ENCODE peak calls at places on chromosomes 2 and 18, in ten cellular contexts. H is stomach, G is transverse colon, V is SK-N-SH, T is H1, N is GM12878, A is K562, U is suprapubic skin, F is A549, I is ovary. D is an unnamed sample.

GRCh38 chr2:102735431-102736130 is 26.2 kb upstream of the TMEM182 start:
- DNase-seq in H (peak; percentile 52), G (peak; percentile 49), V (no peak), T (no peak), N (no peak), A (peak; percentile 32), U (no peak), F (no peak), I (no peak), D (no peak)

GRCh38 chr2:193141-193552 is 70.7 kb downstream of the SH3YL1 start:
- DNase-seq in H (no peak), G (no peak), V (no peak), T (no peak), N (peak; percentile 57), A (no peak), U (no peak), F (no peak), I (no peak), D (no peak)

GRCh38 chr2:224968051-224968450 is 74.2 kb downstream of the DOCK10 start:
- DNase-seq in H (no peak), G (no peak), V (no peak), T (no peak), N (no peak), A (no peak), U (no peak), F (no peak), I (no peak), D (no peak)

GRCh38 chr2:95057535-95058453 is 32.3 kb downstream of the MAL start:
- DNase-seq in H (peak; percentile 24), G (no peak), V (no peak), T (no peak), N (no peak), A (no peak), U (peak; percentile 55), F (no peak), I (no peak), D (peak; percentile 75)

GRCh38 chr2:121904656-121905055 is 149.2 kb downstream of the TSN start:
- DNase-seq in H (no peak), G (no peak), V (no peak), T (no peak), N (no peak), A (no peak), U (no peak), F (no peak), I (no peak), D (no peak)

GRCh38 chr2:219142329-219142728 is 18.3 kb downstream of the NHEJ1 start:
- DNase-seq in H (no peak), G (no peak), V (peak; percentile 48), T (no peak), N (no peak), A (no peak), U (no peak), F (no peak), I (no peak), D (no peak)

GRCh38 chr18:76416935-76417334 is 78.1 kb downstream of the ZNF516 start:
- DNase-seq in H (no peak), G (peak; percentile 9), V (no peak), T (no peak), N (no peak), A (no peak), U (no peak), F (no peak), I (peak; percentile 76), D (no peak)

GRCh38 chr2:27445155-27445554 is 3.0 kb downstream of the KRTCAP3 start:
- DNase-seq in H (no peak), G (no peak), V (no peak), T (no peak), N (no peak), A (no peak), U (no peak), F (no peak), I (no peak), D (no peak)

GRCh38 chr18:911025-911424 is 6.4 kb downstream of the ADCYAP1 start:
- DNase-seq in H (no peak), G (no peak), V (no peak), T (no peak), N (no peak), A (no peak), U (no peak), F (no peak), I (no peak), D (no peak)

GRCh38 chr2:168160897-168161296 is 86.5 kb downstream of the STK39 start:
- DNase-seq in H (no peak), G (no peak), V (no peak), T (no peak), N (no peak), A (peak; percentile 24), U (no peak), F (peak; percentile 54), I (no peak), D (no peak)

GRCh38 chr18:26543368-26543767 is 5.0 kb downstream of the KCTD1 start:
- DNase-seq in H (no peak), G (no peak), V (no peak), T (no peak), N (no peak), A (no peak), U (no peak), F (no peak), I (no peak), D (no peak)

GRCh38 chr2:162074937-162075688 is 1.1 kb upstream of the DPP4 start:
- DNase-seq in H (no peak), G (no peak), V (no peak), T (no peak), N (no peak), A (no peak), U (no peak), F (no peak), I (no peak), D (no peak)

GRCh38 chr2:202378661-202379338 is 2.7 kb downstream of the BMPR2 start:
- DNase-seq in H (no peak), G (no peak), V (no peak), T (no peak), N (no peak), A (no peak), U (no peak), F (no peak), I (no peak), D (no peak)

GRCh38 chr2:241882090-241882625 is 12.6 kb downstream of the RTP5 start:
- DNase-seq in H (peak; percentile 44), G (peak; percentile 68), V (peak; percentile 74), T (no peak), N (no peak), A (peak; percentile 80), U (no peak), F (no peak), I (no peak), D (peak; percentile 91)

GRCh38 chr2:43165378-43166025 is 60.9 kb downstream of the ZFP36L2 start:
- DNase-seq in H (no peak), G (no peak), V (no peak), T (no peak), N (no peak), A (no peak), U (no peak), F (no peak), I (no peak), D (no peak)

GRCh38 chr2:43161650-43162542 is 64.5 kb downstream of the ZFP36L2 start:
- DNase-seq in H (peak; percentile 81), G (peak; percentile 90), V (no peak), T (no peak), N (no peak), A (no peak), U (no peak), F (no peak), I (no peak), D (no peak)

GRCh38 chr2:43163365-43163715 is 63.1 kb downstream of the ZFP36L2 start:
- DNase-seq in H (no peak), G (no peak), V (no peak), T (no peak), N (no peak), A (no peak), U (no peak), F (no peak), I (no peak), D (no peak)

GRCh38 chr2:43168016-43168369 is 58.4 kb downstream of the ZFP36L2 start:
- DNase-seq in H (no peak), G (no peak), V (no peak), T (no peak), N (no peak), A (no peak), U (no peak), F (no peak), I (no peak), D (no peak)

DNA sequence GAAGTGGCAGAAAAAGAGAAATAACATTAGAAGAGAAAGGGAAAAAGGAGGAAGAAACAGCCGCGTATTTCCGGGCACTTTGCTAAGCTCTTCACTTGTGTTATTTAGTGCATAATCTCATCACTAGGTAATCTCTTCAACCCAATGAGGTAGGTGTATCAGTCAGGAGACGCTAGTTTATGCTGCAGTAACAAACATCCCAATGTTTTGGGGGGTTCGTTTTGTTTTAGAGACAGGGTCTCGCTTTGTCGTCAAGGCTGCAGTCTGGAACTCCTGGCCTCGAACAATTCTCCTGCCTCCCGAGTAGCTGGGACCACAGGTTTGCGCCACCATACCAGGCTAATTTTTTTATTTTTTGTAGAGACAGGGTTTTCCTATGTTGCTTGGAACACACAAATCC is 61.7 kb downstream of the ZFP36L2 start:
- DNase-seq in H (no peak), G (no peak), V (no peak), T (no peak), N (no peak), A (no peak), U (no peak), F (no peak), I (no peak), D (no peak)
- H3K4me1 ChIP-seq in H (peaks cover 55% of the 10 kb centered on the region), G (peaks cover 19% of the 10 kb centered on the region), V (peaks cover 20% of the 10 kb centered on the region), T (no peaks in the 10 kb centered on the region), N (peaks cover 18% of the 10 kb centered on the region), A (peaks cover 19% of the 10 kb centered on the region), U (peaks cover 41% of the 10 kb centered on the region), F (peaks cover 73% of the 10 kb centered on the region), I (peaks cover 3% of the 10 kb centered on the region), D (peaks cover 3% of the 10 kb centered on the region)

GRCh38 chr2:1481406-1482252 is 68.4 kb downstream of the TPO start:
- DNase-seq in H (no peak), G (no peak), V (no peak), T (no peak), N (no peak), A (no peak), U (peak; percentile 45), F (no peak), I (no peak), D (no peak)
- TF ChIP-seq EP300 in H (no peak), G (no peak), V (no peak), T (no peak), N (no peak), A (no peak), U (no peak), F (no peak), I (no peak), D (no peak)

GRCh38 chr2:9980520-9980919 is 29.0 kb downstream of the GRHL1 start:
- DNase-seq in H (no peak), G (no peak), V (no peak), T (no peak), N (no peak), A (no peak), U (no peak), F (no peak), I (no peak), D (no peak)
- H3K27ac ChIP-seq in H (no peak overlapping the region), G (no peak overlapping the region), V (peak overlapping the region; percentile 74), T (no peak overlapping the region), N (no peak overlapping the region), A (no peak overlapping the region), U (peak overlapping the region; percentile 21), F (no peak overlapping the region), I (no peak overlapping the region), D (no peak overlapping the region)

DNA sequence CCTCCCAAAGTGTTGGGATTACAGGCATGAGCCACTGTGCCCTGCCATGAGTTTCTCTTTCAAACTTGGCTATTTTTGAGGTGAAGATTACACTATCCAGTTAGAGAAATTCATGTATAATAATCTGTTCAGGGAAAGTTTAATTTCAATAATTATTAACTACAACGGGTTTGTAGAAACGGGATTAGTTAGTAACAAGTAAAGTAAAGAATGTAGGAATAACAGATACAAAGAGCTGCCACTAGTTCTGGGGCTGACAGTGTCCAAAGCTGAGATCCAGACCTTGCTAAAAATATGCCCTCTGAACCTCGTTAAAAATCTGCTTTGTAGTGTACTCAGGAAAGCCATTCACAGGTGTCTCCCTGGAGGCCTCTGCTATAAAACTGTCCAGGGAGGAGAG is 16.9 kb downstream of the SFTPB start:
- DNase-seq in H (no peak), G (no peak), V (no peak), T (no peak), N (no peak), A (no peak), U (no peak), F (no peak), I (no peak), D (no peak)
- H3K4me1 ChIP-seq in H (no peaks in the 10 kb centered on the region), G (no peaks in the 10 kb centered on the region), V (no peaks in the 10 kb centered on the region), T (no peaks in the 10 kb centered on the region), N (peaks cover 13% of the 10 kb centered on the region), A (no peaks in the 10 kb centered on the region), U (no peaks in the 10 kb centered on the region), F (peaks cover 82% of the 10 kb centered on the region), I (peaks cover 2% of the 10 kb centered on the region), D (no peaks in the 10 kb centered on the region)

D was measured in sigmoid colon.